ENCODE peak calls at places on chromosomes 6 and 20, in seven cellular contexts. One of them, this sample, is unnamed. For H3K4me1, the result is how much of the 10 kb centered on the place peaks cover.

GRCh38 chr6:30037182-30037788 is 23.8 kb upstream of the POLR1H start:
- DNase-seq in H1: no peak
- DNase-seq in vagina: no peak
- DNase-seq in prostate gland: no peak
- DNase-seq in HepG2: peak
- DNase-seq in breast epithelium: no peak
- DNase-seq in transverse colon: no peak
- DNase-seq in this sample: no peak

GRCh38 chr20:32203556-32204484 is 3.7 kb downstream of the PLAGL2 start:
- DNase-seq in vagina: no peak
- DNase-seq in H1: no peak
- DNase-seq in HepG2: no peak
- DNase-seq in prostate gland: peak
- DNase-seq in transverse colon: peak
- DNase-seq in breast epithelium: peak
- DNase-seq in this sample: no peak

GRCh38 chr6:43766964-43767461 is 3.0 kb upstream of the VEGFA start:
- DNase-seq in HepG2: peak
- DNase-seq in transverse colon: peak
- DNase-seq in vagina: no peak
- DNase-seq in prostate gland: no peak
- DNase-seq in H1: no peak
- DNase-seq in breast epithelium: no peak
- DNase-seq in this sample: no peak

GRCh38 chr20:8744228-8744844 is 324.6 kb upstream of the PLCB4 start:
- DNase-seq in prostate gland: no peak
- DNase-seq in HepG2: no peak
- DNase-seq in vagina: no peak
- DNase-seq in breast epithelium: no peak
- DNase-seq in transverse colon: no peak
- DNase-seq in H1: no peak
- DNase-seq in this sample: no peak

GRCh38 chr20:11686900-11687543 is 230.7 kb upstream of the BTBD3 start:
- DNase-seq in H1: no peak
- DNase-seq in transverse colon: peak
- DNase-seq in breast epithelium: no peak
- DNase-seq in vagina: no peak
- DNase-seq in prostate gland: no peak
- DNase-seq in HepG2: no peak
- DNase-seq in this sample: peak

GRCh38 chr20:44924526-44924925 is 14.7 kb downstream of the PABPC1L start:
- DNase-seq in prostate gland: no peak
- DNase-seq in H1: no peak
- DNase-seq in HepG2: no peak
- DNase-seq in transverse colon: no peak
- DNase-seq in breast epithelium: no peak
- DNase-seq in vagina: no peak
- DNase-seq in this sample: no peak

GRCh38 chr6:155171747-155172191 is 92.0 kb upstream of the CLDN20 start:
- DNase-seq in transverse colon: no peak
- DNase-seq in vagina: no peak
- DNase-seq in prostate gland: no peak
- DNase-seq in HepG2: no peak
- DNase-seq in H1: no peak
- DNase-seq in breast epithelium: no peak
- DNase-seq in this sample: no peak

GRCh38 chr20:62452475-62453095 is 23.2 kb downstream of the GATA5 start:
- DNase-seq in HepG2: no peak
- DNase-seq in transverse colon: peak
- DNase-seq in vagina: no peak
- DNase-seq in prostate gland: no peak
- DNase-seq in breast epithelium: no peak
- DNase-seq in H1: no peak
- DNase-seq in this sample: no peak

GRCh38 chr20:50855498-50856474 is 60.9 kb downstream of the BCAS4 start:
- DNase-seq in breast epithelium: no peak
- DNase-seq in vagina: no peak
- DNase-seq in prostate gland: no peak
- DNase-seq in H1: no peak
- DNase-seq in HepG2: peak
- DNase-seq in transverse colon: no peak
- DNase-seq in this sample: no peak

GRCh38 chr20:44113642-44113945 is 73.4 kb downstream of the JPH2 start:
- DNase-seq in breast epithelium: no peak
- DNase-seq in vagina: no peak
- DNase-seq in prostate gland: no peak
- DNase-seq in transverse colon: no peak
- DNase-seq in HepG2: no peak
- DNase-seq in H1: no peak
- DNase-seq in this sample: no peak

GRCh38 chr20:45833883-45834796 is 541 bp downstream of the SNX21 start:
- DNase-seq in HepG2: peak
- DNase-seq in breast epithelium: peak
- DNase-seq in H1: peak
- DNase-seq in transverse colon: peak
- DNase-seq in prostate gland: peak
- DNase-seq in vagina: no peak
- DNase-seq in this sample: peak

GRCh38 chr6:134678436-134678889 is 271.4 kb downstream of the ALDH8A1 start:
- DNase-seq in vagina: no peak
- DNase-seq in transverse colon: peak
- DNase-seq in breast epithelium: no peak
- DNase-seq in H1: no peak
- DNase-seq in HepG2: no peak
- DNase-seq in prostate gland: no peak
- DNase-seq in this sample: no peak

GRCh38 chr6:42970859-42971612 is 7.9 kb downstream of the PEX6 start:
- DNase-seq in vagina: no peak
- DNase-seq in H1: no peak
- DNase-seq in transverse colon: no peak
- DNase-seq in HepG2: peak
- DNase-seq in breast epithelium: no peak
- DNase-seq in prostate gland: no peak
- DNase-seq in this sample: no peak

GRCh38 chr6:124158024-124158423 is 354.4 kb downstream of the NKAIN2 start:
- DNase-seq in H1: no peak
- DNase-seq in HepG2: no peak
- DNase-seq in prostate gland: no peak
- DNase-seq in breast epithelium: no peak
- DNase-seq in vagina: no peak
- DNase-seq in transverse colon: no peak
- DNase-seq in this sample: no peak

GRCh38 chr20:62766716-62767115 is 29.6 kb upstream of the MRGBP start:
- DNase-seq in H1: no peak
- DNase-seq in transverse colon: peak
- DNase-seq in prostate gland: peak
- DNase-seq in breast epithelium: peak
- DNase-seq in vagina: no peak
- DNase-seq in HepG2: no peak
- DNase-seq in this sample: peak

GRCh38 chr6:3081965-3082364 is 13.7 kb downstream of the RIPK1 start:
- DNase-seq in transverse colon: no peak
- DNase-seq in vagina: no peak
- DNase-seq in prostate gland: no peak
- DNase-seq in H1: no peak
- DNase-seq in breast epithelium: no peak
- DNase-seq in HepG2: no peak
- DNase-seq in this sample: no peak

GRCh38 chr6:165556116-165556843 is 106.8 kb downstream of the PDE10A start:
- DNase-seq in HepG2: peak
- DNase-seq in prostate gland: peak
- DNase-seq in vagina: no peak
- DNase-seq in breast epithelium: no peak
- DNase-seq in transverse colon: no peak
- DNase-seq in H1: no peak
- DNase-seq in this sample: no peak

GRCh38 chr6:169725270-169726048 is 1.2 kb upstream of the PHF10 start:
- DNase-seq in H1: no peak
- DNase-seq in HepG2: peak
- DNase-seq in transverse colon: peak
- DNase-seq in breast epithelium: peak
- DNase-seq in prostate gland: peak
- DNase-seq in vagina: peak
- DNase-seq in this sample: peak

GRCh38 chr6:70857387-70858077 is 99.3 kb downstream of the B3GAT2 start:
- DNase-seq in breast epithelium: no peak
- DNase-seq in transverse colon: no peak
- DNase-seq in prostate gland: no peak
- DNase-seq in H1: no peak
- DNase-seq in HepG2: no peak
- DNase-seq in vagina: no peak
- DNase-seq in this sample: no peak

DNA sequence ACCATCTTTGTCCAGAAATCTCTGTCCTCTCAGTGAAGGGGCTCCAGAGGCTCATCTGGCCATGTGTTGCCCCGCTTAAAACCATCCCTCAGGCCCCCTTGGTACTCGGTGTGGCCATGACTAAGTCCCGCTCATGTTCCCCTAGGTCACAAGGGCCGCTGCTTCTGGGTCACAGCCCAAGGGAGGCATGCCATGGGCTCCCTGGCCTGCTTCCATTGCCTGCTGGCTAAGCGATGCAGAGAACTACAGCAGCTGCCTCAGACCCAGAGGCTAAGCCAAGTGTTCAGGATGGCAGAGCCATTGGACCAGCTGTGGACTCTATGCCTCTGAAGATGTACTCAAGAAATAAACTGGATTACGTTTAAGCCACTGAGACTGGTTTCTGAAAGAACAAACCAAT is 95.5 kb downstream of the ZFP64 start:
- DNase-seq in transverse colon: no peak
- DNase-seq in vagina: no peak
- DNase-seq in prostate gland: no peak
- DNase-seq in HepG2: no peak
- DNase-seq in breast epithelium: no peak
- DNase-seq in H1: no peak
- DNase-seq in this sample: no peak
- TF ChIP-seq POLR2AphosphoS5 in transverse colon: no peak
- TF ChIP-seq POLR2AphosphoS5 in vagina: no peak
- TF ChIP-seq POLR2AphosphoS5 in prostate gland: no peak
- TF ChIP-seq POLR2AphosphoS5 in HepG2: no peak
- TF ChIP-seq POLR2AphosphoS5 in breast epithelium: no peak
- TF ChIP-seq POLR2AphosphoS5 in H1: no peak
- TF ChIP-seq POLR2AphosphoS5 in this sample: no peak

DNA sequence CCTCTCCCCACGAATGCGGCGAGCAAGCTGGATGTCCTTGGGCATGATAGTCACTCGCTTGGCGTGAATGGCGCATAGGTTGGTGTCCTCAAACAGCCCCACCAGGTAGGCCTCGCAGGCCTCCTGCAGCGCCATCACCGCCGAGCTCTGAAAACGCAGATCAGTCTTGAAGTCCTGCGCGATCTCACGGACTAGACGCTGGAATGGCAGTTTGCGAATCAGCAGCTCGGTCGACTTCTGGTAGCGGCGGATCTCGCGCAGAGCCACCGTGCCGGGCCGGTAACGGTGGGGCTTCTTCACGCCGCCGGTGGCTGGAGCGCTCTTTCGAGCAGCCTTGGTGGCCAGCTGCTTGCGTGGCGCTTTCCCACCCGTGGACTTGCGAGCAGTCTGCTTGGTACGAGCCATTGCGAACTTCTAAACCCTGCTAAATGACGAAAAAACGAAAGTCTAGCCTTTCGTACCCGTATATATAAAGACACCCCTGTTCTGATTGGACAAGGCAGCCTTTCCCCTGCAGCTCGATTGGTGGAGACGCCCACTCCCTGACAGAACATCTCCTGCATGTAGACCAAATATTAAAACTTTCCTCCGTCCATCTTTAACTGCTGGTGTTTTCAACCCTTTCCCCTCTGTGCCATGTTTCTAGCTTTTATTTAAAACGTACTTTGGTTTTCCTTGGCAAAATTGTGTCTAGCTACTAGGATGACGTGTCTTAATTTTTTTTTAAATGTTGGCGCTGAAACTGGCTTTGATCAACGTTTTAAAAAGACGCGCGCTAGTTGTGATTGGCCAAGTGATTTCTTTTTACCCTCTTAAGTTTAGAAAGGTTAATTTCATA is 109.8 kb downstream of the HFE start:
- DNase-seq in vagina: no peak
- DNase-seq in breast epithelium: peak
- DNase-seq in transverse colon: peak
- DNase-seq in HepG2: peak
- DNase-seq in prostate gland: peak
- DNase-seq in H1: no peak
- DNase-seq in this sample: peak
- TF ChIP-seq POLR2A in vagina: no peak
- TF ChIP-seq POLR2A in breast epithelium: peak
- TF ChIP-seq POLR2A in transverse colon: peak
- TF ChIP-seq POLR2A in HepG2: peak
- TF ChIP-seq POLR2A in prostate gland: peak
- TF ChIP-seq POLR2A in H1: peak
- TF ChIP-seq POLR2A in this sample: peak

DNA sequence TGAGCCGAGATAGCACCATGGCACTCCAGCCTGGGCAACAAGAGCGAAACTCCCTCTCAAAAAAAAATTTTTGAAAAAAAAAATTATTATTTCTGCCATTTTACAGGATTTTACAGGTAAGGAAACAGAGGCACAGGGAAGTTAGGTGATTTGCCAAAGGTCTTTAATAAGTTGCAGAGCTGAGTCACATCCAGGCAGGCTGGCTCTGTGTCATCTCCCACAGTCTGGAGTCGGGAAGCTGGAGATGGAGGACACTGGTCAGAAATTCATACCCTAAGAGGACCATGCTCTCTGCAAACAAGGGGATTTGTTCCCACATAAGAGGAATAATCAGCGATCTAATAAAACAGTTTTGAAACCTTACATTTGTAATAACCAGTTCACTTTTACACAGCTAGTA is 24.1 kb downstream of the HECA start:
- DNase-seq in vagina: no peak
- DNase-seq in H1: no peak
- DNase-seq in breast epithelium: no peak
- DNase-seq in transverse colon: no peak
- DNase-seq in HepG2: no peak
- DNase-seq in prostate gland: no peak
- DNase-seq in this sample: no peak
- H3K4me1 ChIP-seq in vagina: half or more
- H3K4me1 ChIP-seq in H1: under half
- H3K4me1 ChIP-seq in breast epithelium: under half
- H3K4me1 ChIP-seq in transverse colon: under half
- H3K4me1 ChIP-seq in HepG2: under half
- H3K4me1 ChIP-seq in prostate gland: under half
- H3K4me1 ChIP-seq in this sample: half or more

GRCh38 chr20:6705920-6706500 is 61.5 kb upstream of the BMP2 start:
- DNase-seq in H1: no peak
- DNase-seq in breast epithelium: no peak
- DNase-seq in vagina: no peak
- DNase-seq in transverse colon: no peak
- DNase-seq in prostate gland: no peak
- DNase-seq in HepG2: no peak
- DNase-seq in this sample: no peak

GRCh38 chr20:6705106-6705766 is 62.2 kb upstream of the BMP2 start:
- DNase-seq in vagina: no peak
- DNase-seq in HepG2: no peak
- DNase-seq in prostate gland: no peak
- DNase-seq in H1: no peak
- DNase-seq in breast epithelium: no peak
- DNase-seq in transverse colon: no peak
- DNase-seq in this sample: no peak

GRCh38 chr20:6709865-6710595 is 57.5 kb upstream of the BMP2 start:
- DNase-seq in transverse colon: no peak
- DNase-seq in prostate gland: no peak
- DNase-seq in vagina: no peak
- DNase-seq in breast epithelium: no peak
- DNase-seq in H1: no peak
- DNase-seq in HepG2: peak
- DNase-seq in this sample: no peak

GRCh38 chr20:6707231-6707870 is 60.1 kb upstream of the BMP2 start:
- DNase-seq in prostate gland: no peak
- DNase-seq in HepG2: no peak
- DNase-seq in breast epithelium: no peak
- DNase-seq in transverse colon: no peak
- DNase-seq in vagina: no peak
- DNase-seq in H1: no peak
- DNase-seq in this sample: no peak

GRCh38 chr20:6708010-6708409 is 59.5 kb upstream of the BMP2 start:
- DNase-seq in transverse colon: peak
- DNase-seq in HepG2: no peak
- DNase-seq in vagina: no peak
- DNase-seq in H1: no peak
- DNase-seq in breast epithelium: no peak
- DNase-seq in prostate gland: peak
- DNase-seq in this sample: no peak
- TF ChIP-seq POLR2AphosphoS5 in transverse colon: peak
- TF ChIP-seq POLR2AphosphoS5 in HepG2: no peak
- TF ChIP-seq POLR2AphosphoS5 in vagina: no peak
- TF ChIP-seq POLR2AphosphoS5 in H1: no peak
- TF ChIP-seq POLR2AphosphoS5 in breast epithelium: no peak
- TF ChIP-seq POLR2AphosphoS5 in prostate gland: peak
- TF ChIP-seq POLR2AphosphoS5 in this sample: no peak

This sample was measured in spleen.